ENCODE peak calls at places on chromosomes 3 and 15, in five cellular contexts. One of them, this sample, is unnamed.

GRCh38 chr15:100083572-100083971 is 258.2 kb downstream of the ADAMTS17 start:
- DNase-seq in AG09309: no peak
- DNase-seq in CD14-positive monocyte: no peak
- DNase-seq in WTC11: no peak
- DNase-seq in endodermal cell: no peak
- DNase-seq in this sample: no peak

GRCh38 chr15:70910958-70911357 is 18.3 kb downstream of the LRRC49 start:
- DNase-seq in WTC11: no peak
- DNase-seq in CD14-positive monocyte: no peak
- DNase-seq in AG09309: no peak
- DNase-seq in endodermal cell: no peak
- DNase-seq in this sample: no peak

GRCh38 chr15:95840004-95840403 is 490.5 kb upstream of the NR2F2 start:
- DNase-seq in CD14-positive monocyte: no peak
- DNase-seq in endodermal cell: no peak
- DNase-seq in WTC11: no peak
- DNase-seq in AG09309: peak; percentile 57
- DNase-seq in this sample: no peak

GRCh38 chr15:46617507-46617906 is 982.7 kb downstream of the SQOR start:
- DNase-seq in AG09309: no peak
- DNase-seq in endodermal cell: no peak
- DNase-seq in WTC11: no peak
- DNase-seq in CD14-positive monocyte: no peak
- DNase-seq in this sample: no peak

GRCh38 chr3:38168988-38169363 is 3.6 kb downstream of the OXSR1 start:
- DNase-seq in endodermal cell: no peak
- DNase-seq in WTC11: no peak
- DNase-seq in AG09309: no peak
- DNase-seq in CD14-positive monocyte: no peak
- DNase-seq in this sample: no peak

GRCh38 chr15:25431821-25432561 is 6.8 kb downstream of the UBE3A start:
- DNase-seq in CD14-positive monocyte: no peak
- DNase-seq in AG09309: no peak
- DNase-seq in endodermal cell: no peak
- DNase-seq in WTC11: no peak
- DNase-seq in this sample: no peak

GRCh38 chr15:31306426-31307269 is 20.0 kb upstream of the KLF13 start:
- DNase-seq in WTC11: peak; percentile 96
- DNase-seq in endodermal cell: peak; percentile 96
- DNase-seq in AG09309: no peak
- DNase-seq in CD14-positive monocyte: no peak
- DNase-seq in this sample: peak; percentile 67

GRCh38 chr15:68364028-68364659 is 67.8 kb downstream of the ITGA11 start:
- DNase-seq in endodermal cell: no peak
- DNase-seq in WTC11: no peak
- DNase-seq in AG09309: no peak
- DNase-seq in CD14-positive monocyte: no peak
- DNase-seq in this sample: no peak

GRCh38 chr3:106824856-106825255 is 552.4 kb upstream of the CCDC54 start:
- DNase-seq in AG09309: peak; percentile 57
- DNase-seq in CD14-positive monocyte: no peak
- DNase-seq in endodermal cell: peak; percentile 71
- DNase-seq in WTC11: peak; percentile 30
- DNase-seq in this sample: no peak

GRCh38 chr3:156161172-156161571 is 40.8 kb downstream of the KCNAB1 start:
- DNase-seq in CD14-positive monocyte: no peak
- DNase-seq in AG09309: no peak
- DNase-seq in WTC11: no peak
- DNase-seq in endodermal cell: no peak
- DNase-seq in this sample: no peak

GRCh38 chr3:104519968-104520655 is 846.6 kb upstream of the ALCAM start:
- DNase-seq in WTC11: no peak
- DNase-seq in CD14-positive monocyte: no peak
- DNase-seq in endodermal cell: no peak
- DNase-seq in AG09309: no peak
- DNase-seq in this sample: no peak

GRCh38 chr3:4750306-4751056 is 228.8 kb upstream of the BHLHE40 start:
- DNase-seq in endodermal cell: no peak
- DNase-seq in WTC11: no peak
- DNase-seq in CD14-positive monocyte: no peak
- DNase-seq in AG09309: peak; percentile 75
- DNase-seq in this sample: no peak

GRCh38 chr3:35678552-35679220 is 39.4 kb downstream of the ARPP21 start:
- DNase-seq in CD14-positive monocyte: no peak
- DNase-seq in endodermal cell: no peak
- DNase-seq in AG09309: no peak
- DNase-seq in WTC11: no peak
- DNase-seq in this sample: no peak

GRCh38 chr15:76335129-76335850 is 1.3 kb upstream of the ISL2 start:
- DNase-seq in WTC11: peak; percentile 63
- DNase-seq in CD14-positive monocyte: no peak
- DNase-seq in AG09309: no peak
- DNase-seq in endodermal cell: peak; percentile 83
- DNase-seq in this sample: no peak

GRCh38 chr15:36614016-36614415 is 34.6 kb downstream of the CDIN1 start:
- DNase-seq in WTC11: peak; percentile 12
- DNase-seq in AG09309: no peak
- DNase-seq in endodermal cell: peak; percentile 65
- DNase-seq in CD14-positive monocyte: no peak
- DNase-seq in this sample: no peak

GRCh38 chr15:92365079-92365478 is 28.6 kb upstream of the ST8SIA2 start:
- DNase-seq in endodermal cell: peak; percentile 67
- DNase-seq in AG09309: no peak
- DNase-seq in WTC11: no peak
- DNase-seq in CD14-positive monocyte: no peak
- DNase-seq in this sample: no peak

GRCh38 chr3:123791417-123791816 is 92.7 kb downstream of the MYLK start:
- DNase-seq in endodermal cell: no peak
- DNase-seq in CD14-positive monocyte: no peak
- DNase-seq in AG09309: no peak
- DNase-seq in WTC11: no peak
- DNase-seq in this sample: no peak

GRCh38 chr15:57030011-57030410 is 111.6 kb downstream of the TCF12 start:
- DNase-seq in AG09309: no peak
- DNase-seq in CD14-positive monocyte: no peak
- DNase-seq in endodermal cell: no peak
- DNase-seq in WTC11: no peak
- DNase-seq in this sample: no peak

GRCh38 chr3:17802993-17803392 is 60.6 kb upstream of the TBC1D5 start:
- DNase-seq in WTC11: no peak
- DNase-seq in AG09309: no peak
- DNase-seq in endodermal cell: no peak
- DNase-seq in CD14-positive monocyte: no peak
- DNase-seq in this sample: no peak

GRCh38 chr3:171157286-171157685 is 130.8 kb upstream of the SLC2A2 start:
- DNase-seq in WTC11: peak; percentile 14
- DNase-seq in AG09309: no peak
- DNase-seq in endodermal cell: peak; percentile 75
- DNase-seq in CD14-positive monocyte: no peak
- DNase-seq in this sample: no peak

GRCh38 chr15:80991446-80991845 is 1.8 kb upstream of the MESD start:
- DNase-seq in CD14-positive monocyte: no peak
- DNase-seq in WTC11: no peak
- DNase-seq in endodermal cell: no peak
- DNase-seq in AG09309: no peak
- DNase-seq in this sample: no peak

GRCh38 chr15:20295238-20295811 is 246.3 kb downstream of the GOLGA6L6 start:
- DNase-seq in endodermal cell: peak; percentile 35
- DNase-seq in WTC11: no peak
- DNase-seq in CD14-positive monocyte: no peak
- DNase-seq in AG09309: no peak
- DNase-seq in this sample: peak; percentile 88

GRCh38 chr15:54354341-54354740 is 376.1 kb downstream of the UNC13C start:
- DNase-seq in AG09309: no peak
- DNase-seq in endodermal cell: no peak
- DNase-seq in CD14-positive monocyte: no peak
- DNase-seq in WTC11: no peak
- DNase-seq in this sample: no peak

GRCh38 chr15:98779463-98780071 is 131.2 kb downstream of the IGF1R start:
- DNase-seq in CD14-positive monocyte: peak; percentile 73
- DNase-seq in endodermal cell: peak; percentile 98
- DNase-seq in WTC11: peak; percentile 93
- DNase-seq in AG09309: no peak
- DNase-seq in this sample: peak; percentile 79

GRCh38 chr15:99989095-99989494 is 255.9 kb upstream of the LYSMD4 start:
- DNase-seq in WTC11: no peak
- DNase-seq in AG09309: no peak
- DNase-seq in CD14-positive monocyte: no peak
- DNase-seq in endodermal cell: no peak
- DNase-seq in this sample: no peak

GRCh38 chr3:74434406-74434805 is 180.1 kb downstream of the CNTN3 start:
- DNase-seq in endodermal cell: no peak
- DNase-seq in CD14-positive monocyte: no peak
- DNase-seq in WTC11: no peak
- DNase-seq in AG09309: no peak
- DNase-seq in this sample: no peak

GRCh38 chr3:195462308-195462610 is 19.4 kb upstream of the ACAP2 start:
- DNase-seq in AG09309: no peak
- DNase-seq in CD14-positive monocyte: no peak
- DNase-seq in endodermal cell: no peak
- DNase-seq in WTC11: no peak
- DNase-seq in this sample: no peak

GRCh38 chr3:126464494-126464893 is 11.2 kb downstream of the ZXDC start:
- DNase-seq in AG09309: no peak
- DNase-seq in WTC11: no peak
- DNase-seq in endodermal cell: no peak
- DNase-seq in CD14-positive monocyte: no peak
- DNase-seq in this sample: no peak

GRCh38 chr3:173547070-173547469 is 149.5 kb downstream of the NLGN1 start:
- DNase-seq in AG09309: no peak
- DNase-seq in CD14-positive monocyte: no peak
- DNase-seq in endodermal cell: no peak
- DNase-seq in WTC11: no peak
- DNase-seq in this sample: no peak

GRCh38 chr3:17964113-17964512 is 221.7 kb upstream of the TBC1D5 start:
- DNase-seq in CD14-positive monocyte: no peak
- DNase-seq in AG09309: no peak
- DNase-seq in WTC11: no peak
- DNase-seq in endodermal cell: no peak
- DNase-seq in this sample: no peak

GRCh38 chr3:72830452-72831217 is 17.6 kb downstream of the SHQ1 start:
- DNase-seq in WTC11: no peak
- DNase-seq in endodermal cell: no peak
- DNase-seq in CD14-positive monocyte: no peak
- DNase-seq in AG09309: no peak
- DNase-seq in this sample: no peak

GRCh38 chr3:72829701-72830100 is 18.5 kb downstream of the SHQ1 start:
- DNase-seq in WTC11: no peak
- DNase-seq in CD14-positive monocyte: no peak
- DNase-seq in AG09309: no peak
- DNase-seq in endodermal cell: no peak
- DNase-seq in this sample: no peak
- TF ChIP-seq CTCF in WTC11: no peak
- TF ChIP-seq CTCF in CD14-positive monocyte: no peak
- TF ChIP-seq CTCF in AG09309: no peak
- TF ChIP-seq CTCF in endodermal cell: no peak
- TF ChIP-seq CTCF in this sample: no peak

DNA sequence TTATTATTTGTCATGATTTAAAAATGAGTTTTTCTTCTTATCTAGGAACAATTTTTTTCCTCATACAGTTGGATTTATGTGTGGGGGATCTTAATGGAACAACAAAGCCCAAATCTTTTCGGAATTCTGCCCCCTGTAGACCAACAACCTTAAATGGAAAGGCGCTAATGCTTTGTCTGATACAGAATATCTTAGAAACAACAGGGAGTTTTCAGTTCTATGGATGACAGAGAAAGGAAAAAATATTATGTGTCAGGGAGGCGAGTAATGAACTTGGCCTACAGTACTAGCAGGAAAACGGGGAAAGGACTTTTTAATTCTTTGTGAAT is 592 bp downstream of the MOBP start:
- DNase-seq in WTC11: no peak
- DNase-seq in CD14-positive monocyte: no peak
- DNase-seq in AG09309: no peak
- DNase-seq in endodermal cell: no peak
- DNase-seq in this sample: no peak
- TF ChIP-seq CTCF in WTC11: no peak
- TF ChIP-seq CTCF in CD14-positive monocyte: no peak
- TF ChIP-seq CTCF in AG09309: no peak
- TF ChIP-seq CTCF in endodermal cell: peak; percentile 56
- TF ChIP-seq CTCF in this sample: no peak

DNA sequence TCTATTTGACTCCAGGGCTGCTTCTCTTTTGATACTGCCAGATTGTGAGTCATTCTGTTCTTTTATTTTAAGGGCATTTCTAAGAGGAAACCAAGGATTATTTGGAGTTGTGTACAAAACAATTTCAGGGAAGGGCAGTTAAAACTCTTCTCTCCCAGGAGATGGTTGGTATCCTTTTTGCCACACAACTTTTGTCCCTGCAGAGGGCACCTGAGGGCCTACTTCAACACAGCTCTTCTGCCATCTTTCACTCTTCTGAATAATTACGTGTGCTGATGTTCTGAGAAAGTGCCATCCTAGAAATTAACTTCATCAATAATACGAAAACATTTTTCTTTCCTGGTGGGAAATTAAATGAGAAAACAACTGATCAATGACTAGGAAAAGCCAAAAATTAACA is 75.7 kb upstream of the GADL1 start:
- DNase-seq in endodermal cell: no peak
- DNase-seq in AG09309: no peak
- DNase-seq in WTC11: no peak
- DNase-seq in CD14-positive monocyte: no peak
- DNase-seq in this sample: no peak
- TF ChIP-seq CTCF in endodermal cell: peak; percentile 65
- TF ChIP-seq CTCF in AG09309: peak; percentile 35
- TF ChIP-seq CTCF in WTC11: no peak
- TF ChIP-seq CTCF in CD14-positive monocyte: no peak
- TF ChIP-seq CTCF in this sample: no peak

GRCh38 chr3:46558184-46559029 is 7.7 kb downstream of the LRRC2 start:
- DNase-seq in AG09309: peak; percentile 58
- DNase-seq in CD14-positive monocyte: peak; percentile 90
- DNase-seq in endodermal cell: peak; percentile 86
- DNase-seq in WTC11: peak; percentile 76
- DNase-seq in this sample: peak; percentile 71
- TF ChIP-seq CTCF in AG09309: peak; percentile 78
- TF ChIP-seq CTCF in CD14-positive monocyte: peak; percentile 81
- TF ChIP-seq CTCF in endodermal cell: peak; percentile 75
- TF ChIP-seq CTCF in WTC11: no peak
- TF ChIP-seq CTCF in this sample: peak; percentile 61

This sample was measured in type B pancreatic cell.